ENCODE peak calls at places on chromosomes 16 and 17, in five cellular contexts. One of them, this sample, is unnamed.
A peak's percentile ranks its signal among the peaks of the same experiment; 100 is the strongest.

GRCh38 chr17:83148317-83149044 is 69.1 kb downstream of the METRNL start:
- DNase-seq in H7: no peak
- DNase-seq in stimulated activated CD4-positive, alpha-beta T cell treated with anti-CD3 and anti-CD28 coated beads, Interleukin-2, amount 100 ng/mL, for 4 hours: no peak
- DNase-seq in skeletal muscle cell: no peak
- DNase-seq in transverse colon: no peak
- DNase-seq in this sample: no peak

GRCh38 chr16:29320274-29320999 is 86.1 kb downstream of the NPIPB11 start:
- DNase-seq in skeletal muscle cell: no peak
- DNase-seq in H7: peak; percentile 30
- DNase-seq in transverse colon: no peak
- DNase-seq in stimulated activated CD4-positive, alpha-beta T cell treated with anti-CD3 and anti-CD28 coated beads, Interleukin-2, amount 100 ng/mL, for 4 hours: no peak
- DNase-seq in this sample: no peak

GRCh38 chr17:65259281-65259680 is 122.1 kb downstream of the RGS9 start:
- DNase-seq in stimulated activated CD4-positive, alpha-beta T cell treated with anti-CD3 and anti-CD28 coated beads, Interleukin-2, amount 100 ng/mL, for 4 hours: no peak
- DNase-seq in skeletal muscle cell: no peak
- DNase-seq in transverse colon: no peak
- DNase-seq in H7: no peak
- DNase-seq in this sample: no peak

GRCh38 chr17:36938566-36939058 is 1.3 kb downstream of the LHX1 start:
- DNase-seq in H7: no peak
- DNase-seq in transverse colon: no peak
- DNase-seq in skeletal muscle cell: no peak
- DNase-seq in stimulated activated CD4-positive, alpha-beta T cell treated with anti-CD3 and anti-CD28 coated beads, Interleukin-2, amount 100 ng/mL, for 4 hours: no peak
- DNase-seq in this sample: no peak

GRCh38 chr17:31413871-31414589 is 22.6 kb downstream of the RAB11FIP4 start:
- DNase-seq in H7: no peak
- DNase-seq in skeletal muscle cell: peak; percentile 32
- DNase-seq in stimulated activated CD4-positive, alpha-beta T cell treated with anti-CD3 and anti-CD28 coated beads, Interleukin-2, amount 100 ng/mL, for 4 hours: no peak
- DNase-seq in transverse colon: no peak
- DNase-seq in this sample: no peak

GRCh38 chr16:81214745-81215166 is 23.7 kb upstream of the BCO1 start:
- DNase-seq in H7: peak; percentile 89
- DNase-seq in transverse colon: peak; percentile 15
- DNase-seq in stimulated activated CD4-positive, alpha-beta T cell treated with anti-CD3 and anti-CD28 coated beads, Interleukin-2, amount 100 ng/mL, for 4 hours: no peak
- DNase-seq in skeletal muscle cell: no peak
- DNase-seq in this sample: no peak

GRCh38 chr17:70919241-70919640 is 749.9 kb downstream of the KCNJ2 start:
- DNase-seq in H7: no peak
- DNase-seq in skeletal muscle cell: no peak
- DNase-seq in transverse colon: no peak
- DNase-seq in stimulated activated CD4-positive, alpha-beta T cell treated with anti-CD3 and anti-CD28 coated beads, Interleukin-2, amount 100 ng/mL, for 4 hours: no peak
- DNase-seq in this sample: no peak

GRCh38 chr17:6546069-6546718 is 10.2 kb downstream of the PITPNM3 start:
- DNase-seq in H7: no peak
- DNase-seq in transverse colon: no peak
- DNase-seq in skeletal muscle cell: peak; percentile 36
- DNase-seq in stimulated activated CD4-positive, alpha-beta T cell treated with anti-CD3 and anti-CD28 coated beads, Interleukin-2, amount 100 ng/mL, for 4 hours: no peak
- DNase-seq in this sample: no peak

GRCh38 chr17:38353084-38353604 is 1.5 kb downstream of the SOCS7 start:
- DNase-seq in H7: no peak
- DNase-seq in skeletal muscle cell: no peak
- DNase-seq in transverse colon: no peak
- DNase-seq in stimulated activated CD4-positive, alpha-beta T cell treated with anti-CD3 and anti-CD28 coated beads, Interleukin-2, amount 100 ng/mL, for 4 hours: no peak
- DNase-seq in this sample: no peak

GRCh38 chr17:14301279-14301760 is 439 bp downstream of the HS3ST3B1 start:
- DNase-seq in skeletal muscle cell: no peak
- DNase-seq in H7: peak; percentile 68
- DNase-seq in stimulated activated CD4-positive, alpha-beta T cell treated with anti-CD3 and anti-CD28 coated beads, Interleukin-2, amount 100 ng/mL, for 4 hours: no peak
- DNase-seq in transverse colon: no peak
- DNase-seq in this sample: no peak

GRCh38 chr16:66927012-66927436 is 1.7 kb upstream of the RRAD start:
- DNase-seq in H7: peak; percentile 65
- DNase-seq in transverse colon: no peak
- DNase-seq in stimulated activated CD4-positive, alpha-beta T cell treated with anti-CD3 and anti-CD28 coated beads, Interleukin-2, amount 100 ng/mL, for 4 hours: no peak
- DNase-seq in skeletal muscle cell: no peak
- DNase-seq in this sample: peak; percentile 83

GRCh38 chr16:78704421-78704820 is 605.0 kb downstream of the WWOX start:
- DNase-seq in stimulated activated CD4-positive, alpha-beta T cell treated with anti-CD3 and anti-CD28 coated beads, Interleukin-2, amount 100 ng/mL, for 4 hours: no peak
- DNase-seq in skeletal muscle cell: no peak
- DNase-seq in H7: no peak
- DNase-seq in transverse colon: no peak
- DNase-seq in this sample: no peak

GRCh38 chr17:1593630-1593931 is 31.0 kb upstream of the PITPNA start:
- DNase-seq in stimulated activated CD4-positive, alpha-beta T cell treated with anti-CD3 and anti-CD28 coated beads, Interleukin-2, amount 100 ng/mL, for 4 hours: no peak
- DNase-seq in H7: no peak
- DNase-seq in skeletal muscle cell: no peak
- DNase-seq in transverse colon: no peak
- DNase-seq in this sample: no peak

GRCh38 chr17:47732399-47733046 is 513 bp upstream of the TBX21 start:
- DNase-seq in H7: peak; percentile 54
- DNase-seq in transverse colon: no peak
- DNase-seq in skeletal muscle cell: no peak
- DNase-seq in stimulated activated CD4-positive, alpha-beta T cell treated with anti-CD3 and anti-CD28 coated beads, Interleukin-2, amount 100 ng/mL, for 4 hours: no peak
- DNase-seq in this sample: no peak

GRCh38 chr17:64120159-64120558 is 9.8 kb downstream of the ERN1 start:
- DNase-seq in skeletal muscle cell: no peak
- DNase-seq in stimulated activated CD4-positive, alpha-beta T cell treated with anti-CD3 and anti-CD28 coated beads, Interleukin-2, amount 100 ng/mL, for 4 hours: no peak
- DNase-seq in H7: no peak
- DNase-seq in transverse colon: no peak
- DNase-seq in this sample: no peak

GRCh38 chr17:44059101-44059892 is 7.2 kb downstream of the LSM12 start:
- DNase-seq in H7: no peak
- DNase-seq in skeletal muscle cell: no peak
- DNase-seq in transverse colon: no peak
- DNase-seq in stimulated activated CD4-positive, alpha-beta T cell treated with anti-CD3 and anti-CD28 coated beads, Interleukin-2, amount 100 ng/mL, for 4 hours: no peak
- DNase-seq in this sample: no peak

GRCh38 chr17:79005063-79005861 is 4.3 kb downstream of the CANT1 start:
- DNase-seq in H7: no peak
- DNase-seq in transverse colon: peak; percentile 88
- DNase-seq in stimulated activated CD4-positive, alpha-beta T cell treated with anti-CD3 and anti-CD28 coated beads, Interleukin-2, amount 100 ng/mL, for 4 hours: no peak
- DNase-seq in skeletal muscle cell: no peak
- DNase-seq in this sample: peak; percentile 54

GRCh38 chr17:77319211-77320031 is 178.7 kb downstream of the SEC14L1 start:
- DNase-seq in transverse colon: peak; percentile 94
- DNase-seq in H7: peak; percentile 68
- DNase-seq in skeletal muscle cell: peak; percentile 73
- DNase-seq in stimulated activated CD4-positive, alpha-beta T cell treated with anti-CD3 and anti-CD28 coated beads, Interleukin-2, amount 100 ng/mL, for 4 hours: peak; percentile 73
- DNase-seq in this sample: peak; percentile 89

GRCh38 chr16:51146256-51146924 is 4.7 kb downstream of the SALL1 start:
- DNase-seq in H7: no peak
- DNase-seq in transverse colon: no peak
- DNase-seq in stimulated activated CD4-positive, alpha-beta T cell treated with anti-CD3 and anti-CD28 coated beads, Interleukin-2, amount 100 ng/mL, for 4 hours: no peak
- DNase-seq in skeletal muscle cell: no peak
- DNase-seq in this sample: no peak

This sample was measured in thyroid gland.